ENCODE peak calls at places on chromosomes 11 and 22, in five cellular contexts. D is hypothalamus, L is thoracic aorta, R is NCI-H446, K is AG09309. C is an unnamed sample.

GRCh38 chr22:29938285-29938693 is 55.3 kb downstream of the MTMR3 start:
- DNase-seq in D (no peak), L (no peak), R (no peak), K (no peak), C (no peak)

GRCh38 chr22:35312198-35313059 is 12.7 kb downstream of the TOM1 start:
- DNase-seq in D (no peak), L (no peak), R (no peak), K (peak; percentile 41), C (peak; percentile 61)

GRCh38 chr11:47179655-47179991 is 2.9 kb upstream of the ARFGAP2 start:
- DNase-seq in D (no peak), L (no peak), R (no peak), K (no peak), C (no peak)

GRCh38 chr11:61474234-61474633 is 34.3 kb upstream of the LRRC10B start:
- DNase-seq in D (no peak), L (no peak), R (no peak), K (no peak), C (no peak)

GRCh38 chr11:101127699-101128570 is 1.7 kb downstream of the PGR start:
- DNase-seq in D (no peak), L (no peak), R (no peak), K (no peak), C (peak; percentile 73)

GRCh38 chr11:120181446-120181992 is 29.3 kb upstream of the OAF start:
- DNase-seq in D (no peak), L (no peak), R (no peak), K (no peak), C (peak; percentile 50)

GRCh38 chr11:117096973-117097566 is 1.2 kb downstream of the SIK3 start:
- DNase-seq in D (no peak), L (no peak), R (no peak), K (no peak), C (no peak)

GRCh38 chr22:37282385-37282677 is at the start of gene CYTH4:
- DNase-seq in D (no peak), L (no peak), R (no peak), K (no peak), C (peak; percentile 79)

GRCh38 chr11:102576350-102576749 is 45.8 kb upstream of the MMP7 start:
- DNase-seq in D (no peak), L (no peak), R (no peak), K (no peak), C (no peak)

GRCh38 chr11:93591247-93591898 is 48.2 kb upstream of the SMCO4 start:
- DNase-seq in D (no peak), L (no peak), R (no peak), K (no peak), C (no peak)

GRCh38 chr11:31422703-31423102 is 53.0 kb downstream of the DNAJC24 start:
- DNase-seq in D (no peak), L (no peak), R (no peak), K (no peak), C (no peak)

GRCh38 chr11:118851970-118852369 is 31.7 kb upstream of the CXCR5 start:
- DNase-seq in D (no peak), L (no peak), R (no peak), K (no peak), C (no peak)

GRCh38 chr11:61860054-61860903 is 31.1 kb downstream of the FADS3 start:
- DNase-seq in D (no peak), L (no peak), R (no peak), K (no peak), C (no peak)

GRCh38 chr11:130327716-130328115 is 13.0 kb upstream of the ZBTB44 start:
- DNase-seq in D (no peak), L (no peak), R (no peak), K (no peak), C (no peak)

GRCh38 chr22:44437493-44438015 is 60.5 kb downstream of the RTL6 start:
- DNase-seq in D (no peak), L (no peak), R (no peak), K (no peak), C (peak; percentile 38)

GRCh38 chr11:102849319-102849718 is 5.9 kb upstream of the MMP3 start:
- DNase-seq in D (no peak), L (no peak), R (no peak), K (peak; percentile 73), C (no peak)

GRCh38 chr22:20148414-20148813 is 2.4 kb downstream of the CCDC188 start:
- DNase-seq in D (no peak), L (no peak), R (no peak), K (no peak), C (no peak)

GRCh38 chr22:43205748-43206514 is 19.0 kb upstream of the TTLL12 start:
- DNase-seq in D (no peak), L (no peak), R (no peak), K (no peak), C (no peak)

GRCh38 chr22:42930810-42931420 is 73.8 kb upstream of the ARFGAP3 start:
- DNase-seq in D (no peak), L (no peak), R (no peak), K (no peak), C (no peak)

GRCh38 chr11:63858628-63859550 is 20.0 kb downstream of the MARK2 start:
- DNase-seq in D (no peak), L (no peak), R (no peak), K (no peak), C (no peak)

GRCh38 chr11:15770798-15771414 is 585.4 kb downstream of the SOX6 start:
- DNase-seq in D (no peak), L (no peak), R (peak; percentile 9), K (no peak), C (no peak)

GRCh38 chr11:18235394-18235926 is 1.1 kb downstream of the SAA4 start:
- DNase-seq in D (no peak), L (no peak), R (no peak), K (no peak), C (no peak)

GRCh38 chr11:100152751-100153150 is 534.3 kb upstream of the ARHGAP42 start:
- DNase-seq in D (no peak), L (no peak), R (no peak), K (no peak), C (no peak)

GRCh38 chr22:45006873-45007246 is 2.9 kb downstream of the PHF21B start:
- DNase-seq in D (peak; percentile 38), L (no peak), R (no peak), K (no peak), C (no peak)

GRCh38 chr11:111414936-111415335 is 35.9 kb upstream of the POU2AF1 start:
- DNase-seq in D (no peak), L (no peak), R (no peak), K (no peak), C (no peak)

GRCh38 chr11:1728281-1728680 is 22.1 kb downstream of the IFITM10 start:
- DNase-seq in D (no peak), L (no peak), R (no peak), K (no peak), C (peak; percentile 45)

GRCh38 chr11:61897387-61898246 is 6.3 kb upstream of the FADS3 start:
- DNase-seq in D (peak; percentile 75), L (no peak), R (peak; percentile 31), K (no peak), C (peak; percentile 87)

GRCh38 chr11:30960387-30960992 is 374.3 kb upstream of the MPPED2 start:
- DNase-seq in D (no peak), L (no peak), R (peak; percentile 50), K (peak; percentile 7), C (no peak)

GRCh38 chr11:43693731-43694130 is 13.2 kb downstream of the HSD17B12 start:
- DNase-seq in D (no peak), L (no peak), R (no peak), K (no peak), C (no peak)

GRCh38 chr11:43955381-43956118 is 13.1 kb downstream of the C11orf96 start:
- DNase-seq in D (no peak), L (no peak), R (no peak), K (no peak), C (no peak)

GRCh38 chr11:33307984-33308383 is 50.8 kb downstream of the HIPK3 start:
- DNase-seq in D (no peak), L (no peak), R (no peak), K (no peak), C (no peak)

GRCh38 chr11:82796970-82797594 is 63.4 kb upstream of the FAM181B start:
- DNase-seq in D (peak; percentile 46), L (no peak), R (no peak), K (no peak), C (no peak)

GRCh38 chr22:49922926-49923325 is 4.5 kb downstream of the CRELD2 start:
- DNase-seq in D (no peak), L (no peak), R (no peak), K (no peak), C (no peak)

GRCh38 chr22:19610518-19611253 is 86.5 kb upstream of the CLDN5 start:
- DNase-seq in D (no peak), L (no peak), R (no peak), K (no peak), C (no peak)

GRCh38 chr11:64887757-64888405 is 9.5 kb upstream of the EHD1 start:
- DNase-seq in D (peak; percentile 76), L (no peak), R (no peak), K (no peak), C (no peak)

GRCh38 chr22:27632451-27633295 is 168.9 kb downstream of the MN1 start:
- DNase-seq in D (no peak), L (no peak), R (no peak), K (no peak), C (no peak)